ENCODE peak calls at places on chromosomes 12 and 14, in ten cellular contexts. B, K, H, P, Y, T, J, S, G and L are unnamed samples.

GRCh38 chr12:119412811-119413794 is 78.6 kb downstream of the CCDC60 start:
- DNase-seq in K (peak), Y (peak), S (no peak), B (peak), T (no peak), G (peak), J (peak), P (peak), H (no peak), L (peak)

GRCh38 chr14:81200041-81200440 is 20.7 kb downstream of the GTF2A1 start:
- DNase-seq in J (no peak), B (no peak), K (no peak), H (no peak), G (no peak), Y (no peak), S (no peak), T (no peak), P (no peak), L (no peak)

GRCh38 chr12:27982380-27982779 is 9.8 kb upstream of the PTHLH start:
- DNase-seq in P (no peak), J (peak), B (peak), G (no peak), H (no peak), S (no peak), K (no peak), Y (no peak), T (no peak), L (no peak)

GRCh38 chr12:52079576-52080402 is at the start of gene SMIM41:
- DNase-seq in B (no peak), G (no peak), Y (no peak), J (no peak), H (no peak), S (no peak), T (no peak), K (no peak), P (no peak), L (no peak)

GRCh38 chr12:132761032-132761910 is at the start of gene ANKLE2:
- DNase-seq in G (no peak), S (peak), B (peak), T (peak), P (peak), K (peak), J (peak), H (peak), Y (peak), L (peak)

GRCh38 chr12:104733717-104734175 is 224.3 kb downstream of the SLC41A2 start:
- DNase-seq in S (no peak), P (peak), J (no peak), B (no peak), T (no peak), H (no peak), K (peak), Y (no peak), G (no peak), L (peak)

GRCh38 chr14:49863483-49864262 is 11.1 kb upstream of the NEMF start:
- DNase-seq in S (no peak), B (no peak), Y (no peak), H (no peak), K (peak), T (no peak), J (no peak), P (no peak), G (no peak), L (no peak)

GRCh38 chr12:28127455-28127854 is 62.8 kb upstream of the CCDC91 start:
- DNase-seq in Y (no peak), J (no peak), H (no peak), B (no peak), G (no peak), P (no peak), K (no peak), S (no peak), T (no peak), L (no peak)

GRCh38 chr14:32329690-32330290 is 692 bp downstream of the AKAP6 start:
- DNase-seq in J (no peak), P (no peak), B (no peak), Y (no peak), T (no peak), K (no peak), H (no peak), G (no peak), S (no peak), L (no peak)

GRCh38 chr14:69687963-69688649 is 76.7 kb downstream of the SUSD6 start:
- DNase-seq in T (no peak), G (no peak), H (no peak), B (no peak), J (no peak), S (no peak), Y (no peak), K (no peak), P (no peak), L (no peak)

GRCh38 chr12:28704477-28705169 is 444.5 kb upstream of the FAR2 start:
- DNase-seq in K (no peak), P (no peak), G (no peak), T (no peak), S (no peak), Y (no peak), B (no peak), H (no peak), J (no peak), L (no peak)

GRCh38 chr14:99807413-99808132 is 14.4 kb downstream of the EML1 start:
- DNase-seq in T (no peak), Y (no peak), B (no peak), S (no peak), H (no peak), J (no peak), K (peak), P (no peak), G (no peak), L (no peak)

GRCh38 chr12:2248901-2249381 is 196.2 kb downstream of the CACNA1C start:
- DNase-seq in J (peak), H (no peak), P (no peak), Y (no peak), B (peak), G (no peak), K (peak), S (no peak), T (no peak), L (no peak)

GRCh38 chr14:96307434-96307833 is 51.4 kb downstream of the BDKRB1 start:
- DNase-seq in K (no peak), Y (no peak), T (no peak), J (no peak), H (no peak), P (no peak), G (no peak), S (no peak), B (no peak), L (no peak)

GRCh38 chr12:113135178-113136127 is at the start of gene RASAL1:
- DNase-seq in S (peak), P (peak), G (no peak), J (no peak), T (peak), Y (no peak), B (no peak), H (peak), K (peak), L (peak)

GRCh38 chr12:69385038-69385437 is 25.5 kb downstream of the YEATS4 start:
- DNase-seq in T (no peak), Y (no peak), H (no peak), J (no peak), G (no peak), S (no peak), B (no peak), K (no peak), P (no peak), L (no peak)

GRCh38 chr14:43934102-43934501 is 573.0 kb downstream of the FSCB start:
- DNase-seq in J (no peak), S (no peak), G (no peak), H (no peak), T (no peak), B (no peak), P (no peak), Y (no peak), K (no peak), L (no peak)

GRCh38 chr12:5022465-5023061 is 21.1 kb upstream of the KCNA5 start:
- DNase-seq in K (peak), H (no peak), S (peak), T (no peak), Y (peak), J (no peak), B (peak), G (no peak), P (no peak), L (peak)

GRCh38 chr14:59454131-59454530 is 11.0 kb downstream of the GPR135 start:
- DNase-seq in P (no peak), B (peak), Y (no peak), J (peak), K (no peak), H (no peak), S (no peak), G (no peak), T (no peak), L (no peak)

GRCh38 chr14:89056394-89056793 is 231.9 kb downstream of the TTC8 start:
- DNase-seq in H (no peak), G (no peak), B (no peak), K (no peak), T (no peak), Y (no peak), S (no peak), J (no peak), P (no peak), L (no peak)

GRCh38 chr12:57754411-57755193 is at the start of gene MARCHF9:
- DNase-seq in T (peak), S (peak), P (peak), Y (peak), B (no peak), G (no peak), H (peak), J (no peak), K (peak), L (no peak)

GRCh38 chr14:35342160-35343010 is 50.2 kb downstream of the PSMA6 start:
- DNase-seq in T (no peak), G (no peak), S (no peak), B (no peak), H (no peak), P (no peak), Y (peak), J (no peak), K (no peak), L (no peak)

GRCh38 chr12:1838994-1839365 is 18.6 kb downstream of the LRTM2 start:
- DNase-seq in Y (no peak), H (no peak), B (no peak), T (no peak), K (no peak), J (no peak), P (no peak), G (no peak), S (no peak), L (no peak)

GRCh38 chr12:62379026-62379722 is 87.5 kb upstream of the MON2 start:
- DNase-seq in K (no peak), H (no peak), Y (no peak), G (no peak), P (no peak), T (no peak), S (no peak), J (no peak), B (no peak), L (no peak)

GRCh38 chr12:119802472-119802871 is 74.6 kb downstream of the CIT start:
- DNase-seq in H (no peak), J (peak), B (no peak), G (no peak), Y (peak), S (no peak), K (no peak), T (no peak), P (no peak), L (no peak)

GRCh38 chr12:62196146-62196545 is 64.1 kb upstream of the USP15 start:
- DNase-seq in J (no peak), H (no peak), P (no peak), B (no peak), K (peak), S (no peak), T (no peak), G (no peak), Y (no peak), L (no peak)

GRCh38 chr12:49261726-49262125 is 3.2 kb upstream of the TUBA1C start:
- DNase-seq in Y (no peak), B (no peak), H (no peak), K (no peak), T (no peak), J (peak), G (no peak), P (no peak), S (no peak), L (no peak)

GRCh38 chr12:92608418-92609091 is 94.2 kb upstream of the PLEKHG7 start:
- DNase-seq in P (no peak), S (no peak), B (peak), T (no peak), Y (no peak), H (no peak), K (no peak), J (peak), G (peak), L (peak)

GRCh38 chr12:49603721-49604120 is 1.7 kb downstream of the FAM186B start:
- DNase-seq in J (no peak), Y (no peak), T (no peak), S (no peak), P (no peak), H (no peak), B (no peak), G (no peak), K (no peak), L (no peak)

GRCh38 chr12:125936502-125936901 is 871.3 kb downstream of the AACS start:
- DNase-seq in G (no peak), J (no peak), P (no peak), H (no peak), K (no peak), T (no peak), B (no peak), Y (no peak), S (no peak), L (no peak)

GRCh38 chr12:108856428-108857157 is 790 bp downstream of the SSH1 start:
- DNase-seq in G (no peak), P (peak), S (peak), T (peak), H (peak), K (peak), B (peak), Y (peak), J (peak), L (peak)

GRCh38 chr14:88241810-88242209 is 81.3 kb downstream of the KCNK10 start:
- DNase-seq in Y (no peak), T (no peak), J (no peak), G (no peak), K (no peak), B (no peak), H (no peak), S (no peak), P (no peak), L (no peak)

GRCh38 chr12:25728196-25728595 is 175.1 kb upstream of the LMNTD1 start:
- DNase-seq in H (no peak), J (no peak), Y (no peak), S (no peak), G (no peak), T (no peak), B (no peak), P (no peak), K (no peak), L (no peak)